ENCODE peak calls at places on chromosomes 13 and 19, in five cellular contexts. X is cardiac muscle cell, D is fibroblast of pulmonary artery, Y is esophagus muscularis mucosa, G is osteoblast. Z is an unnamed sample.
A peak's percentile ranks its signal among the peaks of the same experiment; 100 is the strongest.

GRCh38 chr19:32818536-32818935 is 51.0 kb downstream of the SLC7A9 start:
- DNase-seq in D (no peak), Y (no peak), X (no peak), G (no peak), Z (no peak)

GRCh38 chr13:27797228-27797624 is 4.9 kb downstream of the GSX1 start:
- DNase-seq in Y (no peak), G (no peak), D (peak; percentile 31), X (peak; percentile 39), Z (no peak)

GRCh38 chr19:41323430-41324125 is 13.6 kb downstream of the CCDC97 start:
- DNase-seq in G (peak; percentile 98), Y (no peak), D (peak; percentile 96), X (peak; percentile 97), Z (peak; percentile 90)

GRCh38 chr19:47765522-47766358 is 12.8 kb upstream of the SELENOW start:
- DNase-seq in G (peak; percentile 91), Y (no peak), X (peak; percentile 72), D (peak; percentile 65), Z (no peak)

GRCh38 chr13:63693696-63694095 is 2278.0 kb upstream of the PCDH20 start:
- DNase-seq in D (no peak), G (no peak), Y (no peak), X (no peak), Z (no peak)

GRCh38 chr19:45187421-45188100 is 9.0 kb downstream of the BLOC1S3 start:
- DNase-seq in G (peak; percentile 37), Y (no peak), X (no peak), D (peak; percentile 17), Z (no peak)

GRCh38 chr19:11361771-11362731 is 6.8 kb downstream of the PLPPR2 start:
- DNase-seq in X (no peak), D (no peak), G (peak; percentile 73), Y (no peak), Z (no peak)

GRCh38 chr13:73520566-73521290 is 461.9 kb downstream of the KLF5 start:
- DNase-seq in X (no peak), G (no peak), D (no peak), Y (no peak), Z (no peak)

GRCh38 chr19:45468159-45468651 is 409 bp downstream of the FOSB start:
- DNase-seq in Y (no peak), X (peak; percentile 53), D (no peak), G (peak; percentile 72), Z (peak; percentile 56)

GRCh38 chr19:6186435-6186834 is 51.0 kb downstream of the ACSBG2 start:
- DNase-seq in G (no peak), X (no peak), D (no peak), Y (no peak), Z (no peak)

GRCh38 chr13:106700007-106700950 is 132.3 kb upstream of the ARGLU1 start:
- DNase-seq in D (peak; percentile 42), X (no peak), Y (no peak), G (no peak), Z (no peak)

GRCh38 chr13:26022538-26023292 is 29.1 kb downstream of the SHISA2 start:
- DNase-seq in D (peak; percentile 44), X (peak; percentile 67), Y (no peak), G (peak; percentile 88), Z (no peak)

GRCh38 chr19:46772170-46773017 is 16.0 kb downstream of the SLC1A5 start:
- DNase-seq in G (peak; percentile 39), X (no peak), Y (no peak), D (no peak), Z (no peak)

GRCh38 chr13:34246511-34246910 is 428.6 kb downstream of the RFC3 start:
- DNase-seq in X (peak; percentile 22), D (peak; percentile 34), Y (no peak), G (no peak), Z (no peak)

GRCh38 chr13:110687736-110688135 is 18.2 kb downstream of the CARS2 start:
- DNase-seq in D (no peak), Y (no peak), X (no peak), G (no peak), Z (no peak)

GRCh38 chr19:50311723-50312635 is 17.2 kb downstream of the KCNC3 start:
- DNase-seq in D (no peak), X (peak; percentile 38), Y (no peak), G (peak; percentile 67), Z (no peak)

GRCh38 chr19:2269244-2270156 is 12.5 kb downstream of the PEAK3 start:
- DNase-seq in X (peak; percentile 98), Y (peak; percentile 100), D (peak; percentile 97), G (peak; percentile 100), Z (peak; percentile 98)
- TF ChIP-seq CTCF in X (no peak), Y (peak; percentile 8), D (no peak), G (no peak), Z (no peak)

GRCh38 chr13:96677029-96677428 is 317.2 kb downstream of the OXGR1 start:
- DNase-seq in D (no peak), X (no peak), G (no peak), Y (no peak), Z (no peak)

GRCh38 chr13:96672016-96672415 is 322.3 kb downstream of the OXGR1 start:
- DNase-seq in D (no peak), Y (no peak), X (no peak), G (no peak), Z (no peak)

GRCh38 chr13:96671073-96671472 is 323.2 kb downstream of the OXGR1 start:
- DNase-seq in X (no peak), D (peak; percentile 6), G (no peak), Y (no peak), Z (no peak)

GRCh38 chr13:96678801-96679200 is 315.5 kb downstream of the OXGR1 start:
- DNase-seq in D (no peak), Y (no peak), G (no peak), X (no peak), Z (no peak)

DNA sequence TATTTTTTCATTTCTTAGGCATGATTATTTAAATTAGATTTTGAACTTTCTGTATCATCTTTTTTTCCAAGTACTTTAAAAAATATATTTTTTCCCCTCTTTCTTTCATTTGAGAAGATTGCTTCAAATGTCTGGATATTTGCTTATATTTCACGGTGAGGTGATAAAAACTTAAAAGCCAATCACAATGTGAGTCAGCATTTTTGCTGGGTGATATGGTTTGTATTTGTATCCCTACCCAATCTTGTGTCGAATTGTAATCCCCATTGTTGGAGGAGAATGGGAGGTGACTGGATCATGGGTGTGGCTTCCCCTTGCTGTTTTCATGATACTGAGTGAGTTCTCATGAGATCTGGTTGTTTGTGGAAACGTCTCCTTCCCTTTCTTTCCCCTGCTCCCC is 320.5 kb downstream of the OXGR1 start:
- DNase-seq in X (no peak), D (no peak), G (no peak), Y (no peak), Z (no peak)
- TF ChIP-seq CTCF in X (no peak), D (no peak), G (no peak), Y (no peak), Z (no peak)

DNA sequence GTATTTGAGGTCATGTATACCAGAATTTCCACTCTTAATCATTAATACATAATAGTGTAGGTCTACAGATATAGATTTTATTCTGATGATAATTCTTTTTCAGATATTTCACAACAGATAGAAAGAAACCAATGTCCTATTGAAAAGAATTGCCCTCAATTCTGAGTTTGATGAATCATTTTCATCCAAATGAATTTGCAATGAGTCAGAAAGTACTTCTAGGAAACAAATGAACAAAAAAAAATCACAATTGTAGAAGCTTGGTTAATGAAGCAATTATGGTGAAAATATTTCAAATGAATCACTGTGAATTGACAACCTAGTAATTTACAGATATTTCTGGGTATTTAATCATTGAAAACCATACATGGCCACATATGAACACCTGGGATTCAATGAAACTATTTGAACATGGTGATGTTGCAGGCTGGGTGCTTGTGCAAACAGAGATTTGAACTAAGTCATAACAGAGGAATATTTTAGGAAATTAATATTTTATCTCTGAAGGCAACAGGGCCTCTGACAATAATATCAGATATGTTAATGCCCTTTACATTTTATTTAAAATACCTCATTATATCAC is 360.9 kb downstream of the SLITRK5 start:
- DNase-seq in D (peak; percentile 1), X (peak; percentile 6), G (no peak), Y (no peak), Z (no peak)
- TF ChIP-seq CTCF in D (no peak), X (no peak), G (no peak), Y (no peak), Z (no peak)

GRCh38 chr19:51552996-51553725 is 17.9 kb upstream of the ZNF175 start:
- DNase-seq in D (peak; percentile 78), X (peak; percentile 80), G (peak; percentile 82), Y (no peak), Z (no peak)
- TF ChIP-seq CTCF in D (no peak), X (no peak), G (no peak), Y (no peak), Z (no peak)

GRCh38 chr13:100650321-100650720 is 24.3 kb downstream of the TMTC4 start:
- DNase-seq in Y (no peak), D (no peak), G (no peak), X (no peak), Z (no peak)
- TF ChIP-seq CTCF in Y (no peak), D (no peak), G (no peak), X (no peak), Z (no peak)

GRCh38 chr13:89115307-89115706 is 1444.1 kb downstream of the SLITRK5 start:
- DNase-seq in X (no peak), D (no peak), G (no peak), Y (no peak), Z (no peak)
- TF ChIP-seq CTCF in X (no peak), D (peak; percentile 1), G (no peak), Y (no peak), Z (no peak)

GRCh38 chr19:10217085-10217484 is 14.0 kb downstream of the S1PR2 start:
- DNase-seq in G (no peak), D (no peak), X (no peak), Y (no peak), Z (no peak)

GRCh38 chr19:10211691-10212090 is 16.9 kb upstream of the DNMT1 start:
- DNase-seq in X (no peak), D (no peak), G (peak; percentile 80), Y (no peak), Z (no peak)

GRCh38 chr19:10211071-10211470 is 16.3 kb upstream of the DNMT1 start:
- DNase-seq in D (no peak), X (no peak), Y (no peak), G (no peak), Z (no peak)

GRCh38 chr19:10219678-10220077 is 11.5 kb downstream of the S1PR2 start:
- DNase-seq in Y (no peak), G (peak; percentile 80), X (peak; percentile 53), D (peak; percentile 49), Z (no peak)

GRCh38 chr19:10214784-10215183 is 16.3 kb downstream of the S1PR2 start:
- DNase-seq in D (peak; percentile 34), X (no peak), G (peak; percentile 56), Y (no peak), Z (no peak)
- TF ChIP-seq CTCF in D (no peak), X (no peak), G (no peak), Y (no peak), Z (no peak)

DNA sequence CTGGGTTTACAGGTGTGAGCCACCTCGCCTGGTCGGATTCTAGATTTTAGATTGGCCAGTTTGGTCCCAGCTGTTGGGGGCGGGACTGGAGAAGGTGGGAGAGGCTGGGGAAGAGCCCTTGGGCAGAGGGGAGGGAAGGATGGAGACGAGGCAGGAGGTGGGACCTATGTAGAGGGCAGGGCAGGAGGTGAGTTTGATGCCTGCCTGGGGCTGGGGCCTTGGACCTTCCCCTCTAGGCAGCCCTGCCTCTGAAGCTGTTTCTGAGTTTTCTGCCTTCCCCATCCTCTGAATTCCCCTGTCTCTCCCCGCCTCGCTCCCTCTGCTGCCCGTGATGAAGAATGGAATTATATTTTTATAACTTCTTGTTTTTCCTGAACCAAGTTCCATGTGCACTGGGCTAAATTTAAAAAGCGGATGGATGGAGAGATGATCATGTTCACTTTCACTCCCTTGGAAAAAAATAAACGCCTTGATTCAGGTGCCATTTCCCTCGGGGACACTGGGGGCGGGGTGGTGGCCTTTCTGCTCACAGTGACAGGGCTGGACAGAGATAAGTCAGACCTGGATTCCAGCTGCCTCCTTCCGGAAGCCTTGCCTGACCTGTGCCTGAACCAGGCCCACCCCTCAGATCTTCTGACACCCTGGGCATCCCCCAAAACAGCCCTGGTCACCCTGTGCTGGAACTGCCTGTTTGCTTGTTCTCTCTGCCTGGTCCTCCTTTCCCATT is 16.5 kb upstream of the TNFAIP8L1 start:
- DNase-seq in Y (no peak), X (no peak), G (peak; percentile 78), D (no peak), Z (no peak)
- TF ChIP-seq CTCF in Y (no peak), X (peak; percentile 19), G (peak; percentile 18), D (no peak), Z (no peak)

Z was measured in CD14-positive monocyte.